ENCODE peak calls at places on chromosomes 3 and 15, in four cellular contexts. B is GM23338, J is tibial nerve, Y is heart right ventricle. H is an unnamed sample.

GRCh38 chr15:64902863-64903262 is 8.8 kb upstream of the ANKDD1A start:
- DNase-seq in B (no peak), J (no peak), Y (no peak), H (no peak)

GRCh38 chr3:66748175-66748876 is 247.5 kb upstream of the LRIG1 start:
- DNase-seq in B (no peak), J (no peak), Y (no peak), H (no peak)

GRCh38 chr3:12300137-12300536 is 11.3 kb downstream of the PPARG start:
- DNase-seq in B (no peak), J (no peak), Y (no peak), H (no peak)

GRCh38 chr3:77370413-77370812 is 330.5 kb downstream of the ROBO2 start:
- DNase-seq in B (no peak), J (no peak), Y (peak), H (no peak)

GRCh38 chr15:89307046-89307587 is 27.5 kb downstream of the POLG start:
- DNase-seq in B (no peak), J (no peak), Y (no peak), H (no peak)

GRCh38 chr15:41981373-41982132 is 9.2 kb upstream of the EHD4 start:
- DNase-seq in B (no peak), J (no peak), Y (no peak), H (no peak)

GRCh38 chr15:90266061-90266431 is 574 bp downstream of the NGRN start:
- DNase-seq in B (peak), J (no peak), Y (peak), H (no peak)

GRCh38 chr3:126399348-126399730 is 4.6 kb downstream of the CFAP100 start:
- DNase-seq in B (no peak), J (no peak), Y (no peak), H (no peak)

GRCh38 chr3:183218826-183219225 is 34.2 kb upstream of the B3GNT5 start:
- DNase-seq in B (no peak), J (no peak), Y (no peak), H (no peak)

GRCh38 chr3:129975332-129976090 is 991 bp downstream of the TRH start:
- DNase-seq in B (peak), J (no peak), Y (peak), H (peak)

GRCh38 chr3:45035441-45036301 is 9.6 kb downstream of the CLEC3B start:
- DNase-seq in B (peak), J (no peak), Y (peak), H (no peak)

GRCh38 chr3:54801977-54802376 is 125.9 kb downstream of the LRTM1 start:
- DNase-seq in B (no peak), J (no peak), Y (no peak), H (no peak)

GRCh38 chr3:188881954-188882641 is 289.7 kb upstream of the TPRG1 start:
- DNase-seq in B (no peak), J (no peak), Y (no peak), H (no peak)

GRCh38 chr15:47568030-47568429 is 149.3 kb upstream of the SEMA6D start:
- DNase-seq in B (no peak), J (no peak), Y (no peak), H (no peak)

GRCh38 chr3:38165722-38166387 is 518 bp downstream of the OXSR1 start:
- DNase-seq in B (peak), J (peak), Y (no peak), H (peak)

GRCh38 chr15:52730163-52730562 is 51.0 kb upstream of the ATOSA start:
- DNase-seq in B (no peak), J (no peak), Y (no peak), H (no peak)

GRCh38 chr3:27166888-27167287 is 202.3 kb downstream of the NEK10 start:
- DNase-seq in B (peak), J (no peak), Y (no peak), H (peak)

GRCh38 chr3:12265558-12265957 is 23.3 kb upstream of the PPARG start:
- DNase-seq in B (no peak), J (no peak), Y (no peak), H (no peak)

GRCh38 chr3:11002456-11002855 is 9.9 kb downstream of the SLC6A1 start:
- DNase-seq in B (no peak), J (no peak), Y (no peak), H (no peak)

GRCh38 chr3:55664387-55664786 is 177.3 kb upstream of the WNT5A start:
- DNase-seq in B (peak), J (no peak), Y (no peak), H (no peak)

GRCh38 chr15:74866090-74866489 is 7.1 kb downstream of the SCAMP2 start:
- DNase-seq in B (no peak), J (no peak), Y (no peak), H (no peak)

GRCh38 chr3:14508966-14509795 is 31.0 kb downstream of the GRIP2 start:
- DNase-seq in B (peak), J (peak), Y (peak), H (peak)

GRCh38 chr3:46578973-46579755 is 13.1 kb upstream of the LRRC2 start:
- DNase-seq in B (no peak), J (no peak), Y (no peak), H (no peak)

DNA sequence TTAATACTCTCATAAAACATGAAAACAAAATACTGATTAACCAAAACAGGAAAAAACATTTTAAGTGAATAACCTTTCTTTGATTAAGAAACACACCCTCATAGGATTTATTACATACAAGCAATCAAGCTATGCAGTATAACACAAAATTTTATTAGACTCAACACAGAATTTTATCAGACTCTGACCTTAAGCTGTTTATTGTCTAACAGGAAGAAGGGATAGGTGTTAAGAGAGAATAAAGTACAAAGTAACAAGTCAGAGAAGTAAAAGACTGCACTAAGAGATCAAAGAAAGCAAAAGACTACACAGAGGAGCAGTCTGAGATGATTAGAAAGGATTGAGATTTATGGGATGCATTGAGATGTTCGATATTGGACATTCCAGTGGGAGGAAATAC is 37.6 kb downstream of the ICE2 start:
- DNase-seq in B (no peak), J (no peak), Y (no peak), H (no peak)
- H3K4me3 ChIP-seq in B (no peak), J (no peak), Y (no peak), H (no peak)

GRCh38 chr3:5162102-5162501 is 25.4 kb upstream of the EDEM1 start:
- DNase-seq in B (no peak), J (no peak), Y (no peak), H (no peak)
- H3K27ac ChIP-seq in B (no peak), J (no peak), Y (no peak), H (no peak)

DNA sequence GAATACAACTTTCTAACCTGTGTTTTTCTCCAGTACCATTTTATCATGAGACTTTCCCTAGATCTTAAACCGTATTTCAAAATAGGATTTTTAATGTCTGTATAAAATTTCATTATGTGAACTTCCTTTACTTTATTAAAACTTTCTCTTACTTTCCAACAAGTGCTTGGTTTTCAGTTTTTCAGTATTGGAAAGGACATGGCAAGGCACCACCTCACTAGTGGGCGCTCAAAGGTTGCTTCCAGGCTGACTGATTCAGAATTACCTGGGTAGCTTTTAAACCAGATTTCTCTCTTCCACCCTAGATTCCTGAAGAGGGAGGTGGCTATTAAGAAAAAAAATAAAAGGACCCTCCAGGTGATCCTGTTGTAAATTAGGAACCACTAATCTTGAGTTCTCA is 236.6 kb downstream of the SOX2 start:
- DNase-seq in B (peak), J (no peak), Y (no peak), H (no peak)
- TF ChIP-seq CTCF in B (peak), J (no peak), Y (no peak), H (no peak)

DNA sequence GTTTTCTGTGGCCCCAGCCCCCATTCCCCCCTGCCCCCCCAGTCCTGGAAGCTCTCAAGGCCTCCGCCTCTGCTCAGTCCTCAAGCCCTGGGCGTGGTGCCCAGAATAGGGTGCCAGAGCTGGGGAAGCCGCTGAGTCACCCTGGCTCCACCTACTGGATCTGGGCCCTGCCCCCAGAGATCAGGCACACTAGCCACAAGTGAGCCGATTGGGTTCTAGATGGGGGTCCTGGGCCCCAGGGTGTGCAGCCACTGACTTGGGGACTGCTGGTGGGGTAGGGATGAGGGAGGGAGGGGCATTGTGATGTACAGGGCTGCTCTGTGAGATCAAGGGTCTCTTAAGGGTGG is 5.7 kb downstream of the EIF4G1 start:
- DNase-seq in B (peak), J (peak), Y (peak), H (peak)
- H3K4me3 ChIP-seq in B (no peak), J (no peak), Y (peak), H (peak)

GRCh38 chr3:23480981-23481380 is 277.9 kb downstream of the UBE2E2 start:
- DNase-seq in B (no peak), J (no peak), Y (no peak), H (no peak)
- H3K27ac ChIP-seq in B (no peak), J (no peak), Y (no peak), H (peak)

DNA sequence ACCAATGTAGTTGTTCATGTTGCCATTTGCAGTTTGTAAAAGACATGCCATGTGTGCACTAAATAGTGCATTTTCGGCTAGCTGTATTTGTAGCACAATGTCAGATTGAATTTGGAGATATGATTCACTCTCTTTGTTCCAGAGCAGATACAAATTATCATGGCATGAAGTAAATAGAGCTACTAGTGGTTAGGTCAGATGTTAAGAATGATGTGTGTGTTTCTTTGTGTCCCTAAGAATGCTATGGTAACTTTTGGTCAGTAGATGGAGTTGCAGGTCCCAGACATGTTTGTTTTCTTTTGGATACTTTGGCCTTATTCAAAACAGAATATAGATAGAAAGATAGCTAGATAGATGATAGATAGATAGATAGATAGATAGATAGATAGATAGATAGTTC is 595.8 kb downstream of the NLGN1 start:
- DNase-seq in B (peak), J (no peak), Y (no peak), H (no peak)
- TF ChIP-seq CTCF in B (peak), J (no peak), Y (peak), H (peak)

GRCh38 chr15:68630205-68630555 is 51.4 kb downstream of the CORO2B start:
- DNase-seq in B (no peak), J (no peak), Y (no peak), H (no peak)
- H3K4me3 ChIP-seq in B (no peak), J (no peak), Y (no peak), H (no peak)

GRCh38 chr3:33114622-33115023 is 809 bp downstream of the CRTAP start:
- DNase-seq in B (no peak), J (no peak), Y (no peak), H (no peak)
- H3K27ac ChIP-seq in B (no peak), J (peak), Y (peak), H (peak)

H was measured in dorsolateral prefrontal cortex.